ENCODE peak calls at places on chromosomes 12 and 14, in five cellular contexts. D is HL-60, X is right lobe of liver, H is heart right ventricle, G is fibroblast of villous mesenchyme. E is an unnamed sample.

GRCh38 chr12:52005903-52006703 is 643 bp upstream of the TAMALIN start:
- DNase-seq in D (no peak), X (peak), H (peak), G (no peak), E (no peak)

GRCh38 chr12:102958073-102958829 is 777 bp downstream of the ASCL1 start:
- DNase-seq in D (no peak), X (peak), H (no peak), G (peak), E (peak)

GRCh38 chr12:89345830-89346740 is 6.2 kb downstream of the DUSP6 start:
- DNase-seq in D (peak), X (peak), H (peak), G (peak), E (peak)

GRCh38 chr14:105850853-105851581 is 324.6 kb downstream of the TMEM121 start:
- DNase-seq in D (no peak), X (no peak), H (no peak), G (no peak), E (no peak)

GRCh38 chr12:71071466-71072097 is 86.2 kb downstream of the TSPAN8 start:
- DNase-seq in D (no peak), X (no peak), H (no peak), G (no peak), E (no peak)

GRCh38 chr12:12486661-12487240 is 75.9 kb downstream of the DUSP16 start:
- DNase-seq in D (no peak), X (no peak), H (no peak), G (no peak), E (no peak)

GRCh38 chr14:26200675-26201074 is 397.2 kb downstream of the NOVA1 start:
- DNase-seq in D (no peak), X (no peak), H (no peak), G (peak), E (peak)

GRCh38 chr14:61837336-61838229 is 75.4 kb downstream of the SNAPC1 start:
- DNase-seq in D (no peak), X (peak), H (peak), G (peak), E (peak)

GRCh38 chr14:34436118-34436905 is 25.7 kb downstream of the SPTSSA start:
- DNase-seq in D (no peak), X (no peak), H (no peak), G (peak), E (peak)

GRCh38 chr14:91793704-91794103 is 61.8 kb upstream of the CATSPERB start:
- DNase-seq in D (no peak), X (no peak), H (no peak), G (no peak), E (no peak)

GRCh38 chr12:12663644-12664294 is 32.2 kb downstream of the GPR19 start:
- DNase-seq in D (no peak), X (no peak), H (no peak), G (no peak), E (no peak)

GRCh38 chr12:12800406-12801180 is 12.6 kb upstream of the DDX47 start:
- DNase-seq in D (no peak), X (no peak), H (no peak), G (peak), E (peak)

GRCh38 chr12:24510581-24511125 is 438.2 kb downstream of the BCAT1 start:
- DNase-seq in D (no peak), X (no peak), H (no peak), G (peak), E (no peak)

GRCh38 chr12:124727244-124727673 is 136.4 kb downstream of the SCARB1 start:
- DNase-seq in D (peak), X (peak), H (peak), G (peak), E (peak)

GRCh38 chr12:114254172-114254571 is 151.8 kb downstream of the TBX5 start:
- DNase-seq in D (no peak), X (no peak), H (no peak), G (no peak), E (no peak)

GRCh38 chr12:68154768-68155167 is 4.8 kb downstream of the IFNG start:
- DNase-seq in D (no peak), X (no peak), H (no peak), G (no peak), E (no peak)

GRCh38 chr14:100554082-100554677 is 33.0 kb downstream of the BEGAIN start:
- DNase-seq in D (peak), X (no peak), H (peak), G (peak), E (peak)

GRCh38 chr12:96197503-96198272 is 3.5 kb downstream of the ELK3 start:
- DNase-seq in D (no peak), X (no peak), H (no peak), G (peak), E (peak)

GRCh38 chr12:115203661-115204060 is 519.7 kb upstream of the TBX3 start:
- DNase-seq in D (no peak), X (no peak), H (no peak), G (peak), E (peak)

GRCh38 chr14:91128699-91129098 is 14.8 kb downstream of the DGLUCY start:
- DNase-seq in D (no peak), X (no peak), H (no peak), G (no peak), E (no peak)

GRCh38 chr12:26628234-26628633 is 204.8 kb downstream of the ITPR2 start:
- DNase-seq in D (no peak), X (no peak), H (no peak), G (peak), E (no peak)

DNA sequence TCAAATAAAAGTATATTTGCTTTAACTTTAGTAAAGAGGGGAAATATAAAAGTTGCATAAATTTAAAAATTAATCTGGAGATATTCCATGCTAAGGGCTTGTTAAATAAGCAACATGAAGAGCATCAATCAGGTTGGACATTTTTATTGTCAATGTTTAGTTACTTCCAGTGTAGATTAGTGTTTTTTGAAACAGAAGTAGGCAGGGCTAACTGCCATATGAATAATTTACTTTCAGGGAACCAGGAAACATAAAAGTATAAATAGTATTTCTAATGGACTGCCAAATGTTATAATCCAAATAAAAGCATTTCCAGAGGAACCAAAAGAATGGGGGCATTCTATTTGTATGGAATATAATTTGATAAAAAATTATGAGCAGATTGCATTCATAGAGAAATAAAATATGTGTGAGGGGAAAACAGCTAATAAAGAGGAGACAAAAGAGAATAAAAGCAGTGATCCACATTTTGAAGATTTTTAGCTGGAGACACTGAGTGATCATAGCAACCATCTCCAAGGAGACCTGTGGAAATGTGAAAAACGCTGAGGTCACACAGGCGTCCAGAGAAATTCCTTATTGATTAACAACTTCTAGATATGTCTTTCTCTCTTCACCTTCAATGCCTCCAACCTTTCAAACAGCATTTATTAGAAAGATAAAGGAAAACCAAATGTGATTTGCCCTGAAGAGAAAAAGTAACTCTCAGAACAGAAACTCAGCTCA is 70.8 kb downstream of the SRGAP1 start:
- DNase-seq in D (no peak), X (no peak), H (no peak), G (peak), E (peak)
- H3K4me3 ChIP-seq in D (no peak), X (no peak), H (no peak), G (no peak), E (no peak)

GRCh38 chr12:107778383-107779015 is 4.0 kb downstream of the ASCL4 start:
- DNase-seq in D (no peak), X (no peak), H (no peak), G (no peak), E (no peak)

GRCh38 chr12:107779077-107779840 is 4.8 kb downstream of the ASCL4 start:
- DNase-seq in D (peak), X (no peak), H (no peak), G (no peak), E (no peak)

GRCh38 chr12:107776171-107776570 is 1.7 kb downstream of the ASCL4 start:
- DNase-seq in D (no peak), X (no peak), H (no peak), G (no peak), E (no peak)

GRCh38 chr12:107774349-107775029 is at the start of gene ASCL4:
- DNase-seq in D (no peak), X (no peak), H (no peak), G (no peak), E (no peak)

GRCh38 chr12:107775093-107775721 is 703 bp downstream of the ASCL4 start:
- DNase-seq in D (no peak), X (peak), H (peak), G (peak), E (no peak)
- TF ChIP-seq CTCF in D (no peak), X (no peak), H (no peak), G (no peak), E (no peak)

DNA sequence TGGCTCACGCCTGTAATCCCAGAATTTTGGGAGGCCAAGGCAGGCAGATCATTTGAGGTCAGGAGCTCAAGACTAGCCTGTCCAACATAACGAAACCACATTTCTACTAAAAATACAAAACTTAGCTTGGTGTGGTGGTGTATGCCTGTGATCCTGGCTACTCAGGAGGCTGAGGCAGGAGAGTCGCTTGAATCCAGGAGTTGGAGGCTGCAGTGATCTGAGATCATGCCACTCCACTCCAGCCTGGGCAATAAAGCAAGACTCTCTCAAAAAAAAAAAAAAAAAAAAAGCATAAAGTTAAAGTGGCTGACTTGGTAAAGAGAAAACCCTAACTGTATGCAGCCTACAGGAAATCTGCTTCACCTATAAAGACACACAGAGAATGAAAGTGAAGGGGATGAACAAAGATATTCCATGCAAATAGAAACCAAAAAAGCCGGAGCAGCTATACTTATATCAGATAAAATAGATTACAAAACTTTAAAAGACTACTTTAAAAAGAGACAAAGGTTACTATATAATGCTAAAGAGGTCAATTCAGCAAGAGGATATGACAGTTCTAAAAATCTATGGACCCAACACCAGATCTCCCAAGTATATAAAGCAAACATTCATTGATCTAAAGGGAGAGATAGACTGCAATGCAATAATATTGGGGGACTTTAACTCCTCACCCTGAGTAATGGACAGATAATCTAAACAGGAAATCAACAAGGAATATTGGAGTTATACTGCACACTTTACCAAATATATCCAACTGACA is 4.1 kb downstream of the CLEC2B start:
- DNase-seq in D (no peak), X (no peak), H (no peak), G (peak), E (no peak)
- H3K4me3 ChIP-seq in D (no peak), X (no peak), H (peak), G (peak), E (no peak)

GRCh38 chr12:130838951-130839769 is at the start of gene STX2:
- DNase-seq in D (peak), X (peak), H (peak), G (peak), E (peak)
- TF ChIP-seq CTCF in D (no peak), X (peak), H (no peak), G (peak), E (peak)

DNA sequence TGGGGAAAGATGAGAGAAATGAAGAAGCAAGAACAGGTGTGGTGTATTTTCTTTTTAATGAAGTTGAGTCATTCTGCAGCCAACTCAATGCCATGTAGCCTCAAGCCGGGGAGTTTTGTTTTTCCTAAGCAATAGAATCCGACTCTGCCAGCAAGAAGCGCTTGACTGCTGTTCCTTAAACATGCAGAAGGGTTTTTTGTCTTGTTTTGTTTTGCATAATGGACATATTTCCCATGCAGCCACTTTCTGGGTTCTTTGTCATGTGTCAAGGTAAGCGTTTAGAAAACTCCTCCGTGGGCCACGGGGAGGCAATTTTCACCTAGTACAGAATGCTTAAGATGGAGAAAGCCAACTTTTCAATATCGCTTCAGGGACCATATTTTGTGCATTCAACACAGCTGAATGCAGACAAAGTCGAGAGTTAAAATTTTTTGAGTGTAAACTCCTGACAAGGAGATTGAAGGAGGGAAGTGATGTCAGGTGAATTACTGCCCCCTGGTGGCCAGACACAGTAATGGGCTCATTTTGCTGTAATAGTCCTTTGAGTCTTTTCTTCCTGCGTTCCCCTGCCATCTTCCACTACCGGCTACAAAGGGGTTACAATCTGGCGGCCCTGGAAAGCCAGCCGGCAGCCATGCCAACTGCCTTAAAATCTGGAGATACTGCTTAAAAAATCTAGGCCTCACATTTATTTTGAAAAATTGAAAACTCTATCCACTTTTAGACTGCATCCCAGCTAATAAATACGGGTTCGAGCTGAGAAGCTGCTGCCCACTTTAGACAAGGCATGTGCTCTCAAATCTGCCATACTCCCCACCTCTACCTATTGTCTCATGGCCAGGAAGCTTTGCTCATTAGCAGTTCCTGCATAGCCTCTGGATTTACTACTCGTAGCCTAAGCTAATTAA is 3.2 kb upstream of the FICD start:
- DNase-seq in D (no peak), X (peak), H (peak), G (peak), E (peak)
- H3K4me3 ChIP-seq in D (no peak), X (no peak), H (no peak), G (no peak), E (no peak)

DNA sequence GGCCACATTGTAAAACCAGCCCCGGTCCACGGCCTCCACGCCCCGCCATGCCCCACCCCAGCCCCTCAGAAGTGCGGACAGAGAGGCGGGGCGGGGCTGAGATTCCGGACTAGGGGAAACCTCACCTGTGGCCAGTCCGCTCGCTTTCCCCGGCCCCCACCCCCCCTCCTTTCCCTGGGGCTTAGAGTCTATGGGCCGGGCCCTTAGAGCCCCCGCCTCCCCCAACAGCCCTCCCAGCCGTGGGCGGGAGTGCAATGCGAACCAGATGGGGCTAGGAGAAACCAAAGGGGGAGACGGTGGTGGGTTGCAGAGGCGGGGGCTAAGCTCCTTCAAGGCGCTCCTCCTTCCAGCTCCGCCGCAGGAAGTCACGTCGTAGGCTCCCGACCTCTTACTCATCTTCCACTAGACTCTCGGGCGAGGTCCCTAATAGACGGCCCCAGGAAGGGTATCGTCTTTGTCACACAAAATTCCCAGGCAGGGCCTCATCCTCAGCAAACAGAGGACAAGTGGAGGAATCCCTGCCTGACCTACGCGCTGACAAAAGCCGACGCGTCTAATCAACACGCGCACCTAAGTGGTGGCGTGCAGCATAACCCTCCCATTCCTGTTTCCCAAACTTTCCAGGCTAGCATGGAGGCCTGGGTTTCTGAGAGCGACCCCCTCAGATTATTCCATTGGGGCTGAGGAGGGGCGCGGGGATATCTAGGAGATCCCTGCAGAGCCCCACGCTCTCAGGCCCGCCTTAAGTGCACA is 1.0 kb upstream of the NAB2 start:
- DNase-seq in D (no peak), X (peak), H (peak), G (peak), E (peak)
- TF ChIP-seq CTCF in D (no peak), X (no peak), H (no peak), G (no peak), E (no peak)

DNA sequence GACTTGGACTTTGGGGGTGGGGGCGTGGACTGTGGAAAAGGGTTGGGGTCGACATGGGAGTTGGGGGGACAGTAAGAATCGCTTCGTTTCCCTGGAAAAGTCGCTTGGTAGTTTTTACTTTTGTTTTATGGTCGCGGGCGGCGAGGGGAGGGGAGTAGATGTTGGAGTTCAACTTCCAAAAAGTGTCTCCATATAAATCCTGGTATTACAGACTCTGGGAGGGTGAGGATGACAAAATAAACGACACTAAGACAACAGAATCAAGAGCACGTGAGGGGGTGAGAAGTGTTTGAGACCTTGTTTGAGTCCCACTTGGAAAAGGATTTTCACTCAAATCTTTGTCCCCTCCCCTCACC is 650 bp upstream of the BCL11B start:
- DNase-seq in D (no peak), X (no peak), H (no peak), G (no peak), E (no peak)
- H3K4me3 ChIP-seq in D (no peak), X (peak), H (peak), G (peak), E (peak)

DNA sequence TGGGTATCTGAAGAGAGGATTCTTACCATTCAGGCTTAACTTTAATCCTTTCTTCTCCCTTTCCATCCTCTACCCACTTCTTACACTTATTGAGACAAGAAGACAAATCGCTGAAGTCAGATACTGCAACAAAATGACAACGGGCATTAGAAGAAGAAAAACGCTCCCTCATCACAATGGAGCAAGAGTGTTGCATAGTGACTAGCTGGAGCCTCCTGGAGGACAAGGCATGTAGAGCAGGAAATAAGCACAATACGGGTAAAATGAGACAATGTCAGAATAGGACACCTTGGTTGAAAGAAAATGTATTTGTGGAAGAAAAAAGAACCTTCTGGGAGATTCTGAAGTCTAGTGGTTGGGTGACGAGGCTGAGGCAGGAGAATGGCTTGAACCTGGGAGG is 501.0 kb downstream of the RERGL start:
- DNase-seq in D (no peak), X (no peak), H (no peak), G (no peak), E (no peak)
- TF ChIP-seq CTCF in D (no peak), X (peak), H (no peak), G (no peak), E (no peak)

GRCh38 chr12:111024205-111024794 is 103.9 kb upstream of the MYL2 start:
- DNase-seq in D (no peak), X (peak), H (peak), G (peak), E (peak)
- H3K4me3 ChIP-seq in D (no peak), X (no peak), H (no peak), G (no peak), E (no peak)